ENCODE peak calls at places on chromosomes 11 and 22, in four cellular contexts. T, I, K and E are unnamed samples.

GRCh38 chr22:44838316-44839016 is 86.1 kb downstream of the ARHGAP8 start:
- DNase-seq in T (no peak), I (no peak), K (no peak), E (no peak)

GRCh38 chr11:14378171-14378570 is 19.2 kb upstream of the RRAS2 start:
- DNase-seq in T (no peak), I (no peak), K (no peak), E (no peak)

GRCh38 chr11:106524446-106524845 is 447.0 kb downstream of the AASDHPPT start:
- DNase-seq in T (no peak), I (no peak), K (no peak), E (no peak)

GRCh38 chr11:117382746-117383145 is 55.1 kb downstream of the CEP164 start:
- DNase-seq in T (no peak), I (no peak), K (no peak), E (no peak)

GRCh38 chr11:70104419-70104818 is 26.3 kb downstream of the ANO1 start:
- DNase-seq in T (no peak), I (peak; percentile 47), K (no peak), E (no peak)

GRCh38 chr22:49368976-49369725 is 458.5 kb downstream of the BRD1 start:
- DNase-seq in T (no peak), I (peak; percentile 5), K (peak; percentile 32), E (no peak)

GRCh38 chr11:20249313-20249873 is 89.1 kb upstream of the DBX1 start:
- DNase-seq in T (no peak), I (peak; percentile 18), K (no peak), E (no peak)

GRCh38 chr22:50577987-50578775 is at the start of gene CPT1B:
- DNase-seq in T (no peak), I (no peak), K (no peak), E (peak; percentile 10)

GRCh38 chr11:34030386-34030785 is 21.1 kb upstream of the CAPRIN1 start:
- DNase-seq in T (no peak), I (no peak), K (no peak), E (no peak)

GRCh38 chr22:50209893-50210292 is 9.1 kb downstream of the SELENOO start:
- DNase-seq in T (peak; percentile 31), I (peak; percentile 74), K (peak; percentile 58), E (peak; percentile 67)

GRCh38 chr11:1839924-1840779 is 1.4 kb downstream of the TNNI2 start:
- DNase-seq in T (no peak), I (no peak), K (no peak), E (no peak)

GRCh38 chr11:13288375-13289029 is 10.9 kb downstream of the BMAL1 start:
- DNase-seq in T (peak; percentile 44), I (no peak), K (no peak), E (no peak)

GRCh38 chr11:2800655-2801531 is 84.7 kb downstream of the CDKN1C start:
- DNase-seq in T (no peak), I (no peak), K (no peak), E (no peak)

GRCh38 chr22:18997925-18998315 is 61.8 kb upstream of the PRODH start:
- DNase-seq in T (no peak), I (no peak), K (no peak), E (no peak)

GRCh38 chr11:64832467-64833197 is 11.8 kb downstream of the CDC42BPG start:
- DNase-seq in T (no peak), I (no peak), K (no peak), E (no peak)

GRCh38 chr22:26484360-26484706 is 656 bp downstream of the SRRD start:
- DNase-seq in T (no peak), I (no peak), K (no peak), E (no peak)

GRCh38 chr11:2180775-2181370 is 9.3 kb upstream of the TH start:
- DNase-seq in T (no peak), I (no peak), K (no peak), E (no peak)

GRCh38 chr22:42994917-42995562 is 19.9 kb downstream of the PACSIN2 start:
- DNase-seq in T (peak; percentile 94), I (peak; percentile 87), K (peak; percentile 71), E (peak; percentile 96)

GRCh38 chr11:20160425-20161229 is at the start of gene DBX1:
- DNase-seq in T (no peak), I (no peak), K (no peak), E (peak; percentile 4)

GRCh38 chr11:125123947-125124633 is 12.7 kb upstream of the TMEM218 start:
- DNase-seq in T (peak; percentile 63), I (peak; percentile 61), K (peak; percentile 71), E (peak; percentile 44)

GRCh38 chr11:125132071-125132470 is 20.6 kb upstream of the TMEM218 start:
- DNase-seq in T (peak; percentile 22), I (no peak), K (no peak), E (no peak)

GRCh38 chr11:125132586-125132985 is 21.2 kb upstream of the TMEM218 start:
- DNase-seq in T (no peak), I (no peak), K (no peak), E (no peak)

GRCh38 chr11:125129316-125129990 is 18.0 kb upstream of the TMEM218 start:
- DNase-seq in T (no peak), I (no peak), K (no peak), E (no peak)

DNA sequence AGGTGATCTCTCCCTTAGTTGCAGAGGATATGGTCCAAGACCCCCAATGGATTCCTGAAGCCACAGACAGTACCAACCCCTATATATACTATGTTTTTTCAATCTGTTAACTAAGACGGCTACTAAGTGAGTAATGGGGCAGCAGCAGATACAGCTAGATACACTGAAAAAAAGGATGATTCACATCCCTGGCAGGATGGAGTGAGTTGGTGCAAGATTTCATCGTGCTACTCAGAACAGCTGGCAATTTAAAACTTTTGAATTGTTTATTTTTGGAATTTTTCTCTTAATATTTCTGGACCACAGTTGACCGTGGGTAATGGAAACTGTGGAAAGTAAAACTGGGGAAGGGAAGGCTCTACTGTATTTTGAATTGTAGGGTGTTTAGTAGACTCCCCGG is 17.0 kb upstream of the TMEM218 start:
- DNase-seq in T (peak; percentile 75), I (no peak), K (no peak), E (peak; percentile 34)
- H3K27ac ChIP-seq in T (no peak overlapping the region), I (no peak overlapping the region), K (no peak overlapping the region), E (no peak overlapping the region)

DNA sequence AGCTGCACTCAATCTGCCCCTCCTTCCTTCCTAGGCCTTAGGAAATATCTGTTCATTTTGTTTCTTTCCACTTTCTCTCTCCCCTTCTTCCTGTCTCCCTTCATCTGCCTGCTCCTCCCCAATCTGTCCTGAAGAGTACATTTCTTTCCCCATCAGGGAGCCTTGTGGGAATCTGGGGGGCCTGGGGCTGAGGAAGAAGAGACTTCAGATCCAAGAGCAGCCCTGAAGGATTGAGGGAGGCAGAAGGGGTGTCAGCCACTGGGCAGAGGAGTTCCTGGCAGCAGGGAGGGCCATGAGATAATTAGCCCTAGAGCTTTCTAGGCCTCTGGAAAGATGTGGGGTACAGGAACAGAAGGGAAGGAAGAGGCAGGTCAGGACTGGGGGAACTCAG is 24.4 kb upstream of the OAF start:
- DNase-seq in T (no peak), I (no peak), K (no peak), E (no peak)
- H3K27ac ChIP-seq in T (no peak overlapping the region), I (peak overlapping the region; percentile 98), K (no peak overlapping the region), E (no peak overlapping the region)

GRCh38 chr11:62472063-62472884 is 53.4 kb downstream of the SCGB1A1 start:
- DNase-seq in T (peak; percentile 69), I (peak; percentile 68), K (peak; percentile 54), E (peak; percentile 52)
- H3K27ac ChIP-seq in T (no peak overlapping the region), I (peak overlapping the region; percentile 83), K (peak overlapping the region; percentile 88), E (no peak overlapping the region)

GRCh38 chr22:41656515-41656914 is 32.2 kb downstream of the SNU13 start:
- DNase-seq in T (no peak), I (peak; percentile 16), K (no peak), E (peak; percentile 18)

GRCh38 chr22:41650229-41650628 is 29.1 kb downstream of the XRCC6 start:
- DNase-seq in T (no peak), I (no peak), K (no peak), E (no peak)

GRCh38 chr22:41657709-41658108 is 31.0 kb downstream of the SNU13 start:
- DNase-seq in T (no peak), I (no peak), K (no peak), E (no peak)

GRCh38 chr22:41650821-41651220 is 29.7 kb downstream of the XRCC6 start:
- DNase-seq in T (no peak), I (no peak), K (no peak), E (no peak)

GRCh38 chr22:41654322-41654721 is 33.2 kb downstream of the XRCC6 start:
- DNase-seq in T (no peak), I (no peak), K (no peak), E (no peak)
- H3K27ac ChIP-seq in T (no peak overlapping the region), I (peak overlapping the region; percentile 9), K (no peak overlapping the region), E (no peak overlapping the region)

DNA sequence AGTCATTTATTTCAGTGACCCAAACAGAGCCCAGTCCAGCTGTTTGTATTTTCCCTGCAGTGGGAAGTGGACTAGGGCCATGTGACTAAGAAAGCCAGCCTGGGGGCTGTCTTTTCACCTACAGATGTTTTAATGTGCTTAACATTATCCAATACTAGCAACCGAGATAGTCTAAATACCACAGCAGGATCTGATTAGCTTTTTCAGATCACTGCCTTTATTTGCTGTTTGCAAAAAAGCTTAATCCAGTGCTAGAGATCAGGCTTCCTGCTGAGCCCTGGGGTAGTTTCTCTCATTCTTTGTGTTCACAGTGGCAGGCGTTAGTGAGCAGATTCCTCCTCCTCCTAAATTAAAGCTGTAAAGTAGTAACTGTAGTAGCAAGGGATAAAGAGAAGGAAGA is 35.0 kb downstream of the ZC3H12C start:
- DNase-seq in T (peak; percentile 32), I (no peak), K (no peak), E (peak; percentile 44)
- H3K27ac ChIP-seq in T (no peak overlapping the region), I (peak overlapping the region; percentile 38), K (peak overlapping the region; percentile 65), E (peak overlapping the region; percentile 66)